ENCODE peak calls at places on chromosomes 7 and 10, in seven cellular contexts. A, O, D, S, T, K and R are unnamed samples.
A peak's percentile ranks its signal among the peaks of the same experiment; 100 is the strongest.

GRCh38 chr10:108014145-108014901 is 849.8 kb upstream of the SORCS1 start:
- DNase-seq in A (no peak), O (no peak), S (no peak), T (no peak), D (no peak), K (no peak), R (no peak)

GRCh38 chr7:20784311-20785210 is 2.1 kb downstream of the SP8 start:
- DNase-seq in S (no peak), K (no peak), O (no peak), T (no peak), A (peak; percentile 60), D (peak; percentile 62), R (no peak)

GRCh38 chr10:103276941-103277712 is at the start of gene INA:
- DNase-seq in S (no peak), D (peak; percentile 97), A (peak; percentile 37), K (no peak), T (no peak), O (no peak), R (no peak)

GRCh38 chr7:2321020-2321419 is 6.8 kb upstream of the SNX8 start:
- DNase-seq in A (peak; percentile 88), K (no peak), T (no peak), O (no peak), D (no peak), S (no peak), R (no peak)

GRCh38 chr10:44962870-44963738 is 3.5 kb downstream of the RASSF4 start:
- DNase-seq in D (no peak), T (peak; percentile 85), A (no peak), S (peak; percentile 64), O (no peak), K (peak; percentile 81), R (peak; percentile 55)

GRCh38 chr10:60975716-60976115 is 31.7 kb upstream of the RHOBTB1 start:
- DNase-seq in S (no peak), T (no peak), O (no peak), A (no peak), D (no peak), K (no peak), R (no peak)

GRCh38 chr10:27644307-27644939 is 101.2 kb downstream of the MKX start:
- DNase-seq in O (no peak), D (no peak), A (no peak), K (no peak), S (no peak), T (no peak), R (no peak)

GRCh38 chr10:89574348-89574747 is 39.0 kb upstream of the SLC16A12 start:
- DNase-seq in O (no peak), K (no peak), A (no peak), S (no peak), T (no peak), D (no peak), R (no peak)

GRCh38 chr7:149790146-149790548 is 16.8 kb upstream of the ZNF467 start:
- DNase-seq in S (no peak), D (peak; percentile 92), A (no peak), T (peak; percentile 71), K (peak; percentile 91), O (no peak), R (peak; percentile 36)

GRCh38 chr10:94112321-94112720 is 118.6 kb downstream of the PLCE1 start:
- DNase-seq in D (no peak), K (no peak), O (no peak), A (no peak), T (no peak), S (no peak), R (no peak)

GRCh38 chr10:132303361-132304115 is 4.2 kb downstream of the STK32C start:
- DNase-seq in T (no peak), O (no peak), D (no peak), S (peak; percentile 44), A (no peak), K (peak; percentile 65), R (no peak)

GRCh38 chr10:13830385-13830784 is 243.6 kb downstream of the PRPF18 start:
- DNase-seq in A (no peak), D (no peak), K (no peak), S (no peak), T (no peak), O (no peak), R (no peak)

GRCh38 chr10:15112657-15113056 is 15.5 kb downstream of the RPP38 start:
- DNase-seq in S (no peak), K (no peak), A (no peak), T (no peak), D (no peak), O (no peak), R (no peak)

GRCh38 chr10:68696018-68696417 is 25.0 kb upstream of the CCAR1 start:
- DNase-seq in T (no peak), O (no peak), K (no peak), A (no peak), D (no peak), S (no peak), R (no peak)

GRCh38 chr10:76717141-76717540 is 920.5 kb downstream of the KCNMA1 start:
- DNase-seq in T (no peak), A (peak; percentile 63), S (no peak), O (no peak), D (no peak), K (no peak), R (no peak)

GRCh38 chr7:80439894-80440811 is 71.7 kb downstream of the GNAT3 start:
- DNase-seq in O (no peak), T (no peak), D (peak; percentile 59), K (no peak), S (no peak), A (peak; percentile 44), R (no peak)

GRCh38 chr10:93437000-93437945 is 44.9 kb downstream of the MYOF start:
- DNase-seq in A (peak; percentile 97), K (no peak), D (no peak), T (peak; percentile 84), S (peak; percentile 94), O (no peak), R (peak; percentile 64)

GRCh38 chr10:99975942-99976809 is 33.6 kb downstream of the DNMBP start:
- DNase-seq in O (no peak), T (no peak), S (no peak), K (no peak), D (no peak), A (peak; percentile 63), R (no peak)

GRCh38 chr7:26191233-26191973 is 9.1 kb downstream of the HNRNPA2B1 start:
- DNase-seq in A (no peak), D (no peak), K (no peak), S (no peak), T (no peak), O (no peak), R (no peak)

GRCh38 chr7:151984612-151985011 is 28.4 kb downstream of the GALNTL5 start:
- DNase-seq in K (no peak), O (no peak), T (no peak), D (no peak), S (no peak), A (no peak), R (no peak)

GRCh38 chr7:74214816-74215630 is 5.2 kb downstream of the LAT2 start:
- DNase-seq in A (no peak), K (no peak), D (no peak), T (no peak), S (no peak), O (no peak), R (no peak)

GRCh38 chr10:86583983-86584382 is 62.4 kb upstream of the WAPL start:
- DNase-seq in S (no peak), D (no peak), T (no peak), A (no peak), K (no peak), O (no peak), R (no peak)
- TF ChIP-seq CTCF in S (no peak), D (no peak), T (no peak), A (peak; percentile 22), K (no peak), O (peak; percentile 37), R (no peak)

DNA sequence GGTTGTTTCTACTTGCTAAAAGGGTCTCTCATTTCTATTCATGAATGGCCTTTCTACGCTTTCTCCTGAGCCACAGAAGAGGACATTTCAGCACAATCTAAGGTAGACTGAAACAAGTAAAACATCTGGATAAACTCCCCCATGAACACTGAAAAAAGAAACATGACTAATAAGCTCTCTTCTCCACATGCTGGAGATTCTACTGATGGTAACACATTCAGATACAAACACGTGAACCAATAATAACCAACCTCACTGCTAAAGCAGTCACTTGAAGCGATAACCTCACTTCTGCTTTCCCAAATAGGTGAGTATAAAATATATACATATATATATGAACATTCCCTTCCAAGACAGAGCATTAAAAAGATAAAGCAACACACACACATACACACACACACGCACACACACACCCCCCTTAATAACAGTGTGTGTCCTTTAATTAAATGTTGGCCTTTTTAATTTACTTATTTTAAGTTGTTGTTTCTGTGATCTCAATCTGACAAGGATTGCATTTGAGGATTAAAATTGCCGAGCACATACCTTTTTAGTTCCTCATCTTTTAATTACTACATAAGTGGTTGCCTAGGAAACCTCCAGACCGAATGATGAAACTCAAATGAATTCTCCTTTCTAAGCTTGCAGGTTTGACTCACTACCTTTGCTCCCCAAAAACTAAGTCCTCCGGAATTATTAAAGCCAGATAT is 292.4 kb upstream of the KLF14 start:
- DNase-seq in O (no peak), T (no peak), K (no peak), A (peak; percentile 86), S (no peak), D (no peak), R (no peak)
- H3K27ac ChIP-seq in O (peak overlapping the region; percentile 61), T (peak overlapping the region; percentile 14), K (no peak overlapping the region), A (peak overlapping the region; percentile 41), S (no peak overlapping the region), D (peak overlapping the region; percentile 46), R (no peak overlapping the region)

GRCh38 chr7:105046414-105046813 is 32.4 kb downstream of the KMT2E start:
- DNase-seq in A (peak; percentile 61), T (no peak), S (no peak), K (no peak), D (no peak), O (no peak), R (no peak)

GRCh38 chr7:105050493-105050892 is 36.5 kb downstream of the KMT2E start:
- DNase-seq in O (no peak), A (no peak), D (no peak), K (no peak), S (no peak), T (no peak), R (no peak)

GRCh38 chr7:105047932-105048331 is 33.9 kb downstream of the KMT2E start:
- DNase-seq in D (no peak), T (no peak), K (no peak), A (no peak), S (no peak), O (no peak), R (no peak)

DNA sequence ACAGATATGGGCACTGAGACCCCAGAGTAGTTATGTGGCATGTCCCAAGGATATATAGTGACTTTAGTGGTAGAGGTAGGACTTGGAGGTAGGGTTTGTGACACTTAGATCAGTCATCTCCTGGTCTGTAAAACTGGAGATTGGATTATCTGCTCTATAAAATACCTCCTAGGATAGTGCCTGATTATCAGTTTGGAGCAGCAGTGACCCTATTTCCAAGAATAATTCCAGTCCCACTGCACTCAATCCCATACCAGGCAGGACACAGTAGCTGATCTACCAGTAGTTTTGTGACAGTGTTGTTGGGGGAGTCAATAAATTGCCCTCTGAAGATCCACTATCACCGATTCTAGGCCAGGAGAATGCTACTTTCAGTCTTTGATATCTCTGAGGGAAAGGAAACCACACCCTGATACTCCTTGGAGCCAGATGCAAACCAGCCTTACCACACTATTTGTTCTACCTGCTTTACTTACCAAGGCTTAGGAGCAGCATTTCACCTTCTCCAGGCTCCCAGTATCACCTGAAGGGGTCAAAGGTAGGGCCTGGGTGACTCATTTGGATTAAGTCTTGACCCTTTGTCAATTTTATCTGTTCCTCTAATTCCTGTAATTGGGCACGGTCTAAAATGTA is 30.6 kb downstream of the KMT2E start:
- DNase-seq in S (no peak), O (no peak), D (no peak), T (no peak), A (no peak), K (no peak), R (no peak)
- H3K4me1 ChIP-seq in S (peaks cover 25% of the 10 kb centered on the region), O (no peaks in the 10 kb centered on the region), D (peaks cover under 1% of the 10 kb centered on the region), T (peaks cover 42% of the 10 kb centered on the region), A (peaks cover 10% of the 10 kb centered on the region), K (peaks cover 87% of the 10 kb centered on the region), R (peaks cover 60% of the 10 kb centered on the region)

GRCh38 chr10:7529638-7530037 is 118.8 kb upstream of the SFMBT2 start:
- DNase-seq in T (no peak), D (peak; percentile 67), K (no peak), A (peak; percentile 15), S (no peak), O (no peak), R (no peak)
- TF ChIP-seq CTCF in T (no peak), D (peak; percentile 29), K (peak; percentile 38), A (peak; percentile 55), S (peak; percentile 28), O (peak; percentile 38), R (peak; percentile 9)